ENCODE peak calls at places on chromosome 10, in ten cellular contexts. K is endodermal cell; Z is GM23248; G is caudate nucleus; O is NCI-H1092 treated with DMSO at 0.1 percent for 48 hours; B is SW480; D is NCI-H82; R is M059J; E is CD8-positive, alpha-beta T cell; H is HFFc6. V is an unnamed sample.

GRCh38 chr10:30529373-30529998 is 95.5 kb downstream of the MAP3K8 start:
- DNase-seq in D (no peak), H (no peak), E (peak), G (peak), K (no peak), Z (no peak), R (no peak), B (peak), O (no peak), V (no peak)

GRCh38 chr10:90695915-90696676 is 161.7 kb downstream of the HTR7 start:
- DNase-seq in K (no peak), E (no peak), D (no peak), H (no peak), Z (no peak), B (no peak), O (no peak), R (no peak), G (no peak), V (no peak)

GRCh38 chr10:74888947-74889661 is 62.7 kb downstream of the KAT6B start:
- DNase-seq in O (peak), G (no peak), E (no peak), B (no peak), R (peak), K (peak), D (peak), Z (peak), H (peak), V (peak)

GRCh38 chr10:131141645-131142445 is 169.7 kb downstream of the TCERG1L start:
- DNase-seq in H (no peak), G (no peak), K (no peak), O (peak), Z (no peak), R (no peak), E (no peak), B (no peak), D (no peak), V (no peak)

GRCh38 chr10:9608592-9608991 is 1409.1 kb upstream of the CELF2 start:
- DNase-seq in E (no peak), G (no peak), Z (peak), K (no peak), D (peak), H (no peak), B (no peak), R (no peak), O (peak), V (no peak)

GRCh38 chr10:32327364-32327691 is 19.6 kb downstream of the EPC1 start:
- DNase-seq in B (no peak), Z (peak), O (no peak), G (no peak), H (no peak), D (no peak), E (no peak), K (no peak), R (no peak), V (no peak)

GRCh38 chr10:133274751-133275682 is 1.7 kb downstream of the ADAM8 start:
- DNase-seq in O (no peak), E (peak), H (no peak), R (peak), D (peak), K (no peak), B (peak), Z (peak), G (no peak), V (no peak)

GRCh38 chr10:7248148-7248547 is 162.7 kb downstream of the SFMBT2 start:
- DNase-seq in D (peak), Z (no peak), G (no peak), H (no peak), K (no peak), R (no peak), E (no peak), O (no peak), B (no peak), V (no peak)

GRCh38 chr10:20991526-20991925 is 94.4 kb upstream of the NEBL start:
- DNase-seq in G (no peak), O (no peak), E (no peak), K (no peak), D (no peak), Z (no peak), R (no peak), B (no peak), H (no peak), V (no peak)

GRCh38 chr10:36489928-36490279 is 635.5 kb upstream of the ANKRD30A start:
- DNase-seq in H (no peak), O (no peak), E (no peak), D (no peak), K (no peak), G (no peak), B (no peak), R (peak), Z (peak), V (no peak)

GRCh38 chr10:104989880-104990279 is 348.8 kb downstream of the SORCS3 start:
- DNase-seq in K (no peak), E (no peak), D (no peak), B (no peak), G (no peak), R (no peak), O (no peak), Z (no peak), H (no peak), V (no peak)

GRCh38 chr10:131109746-131110145 is 201.8 kb downstream of the TCERG1L start:
- DNase-seq in B (no peak), G (no peak), O (no peak), Z (no peak), H (no peak), D (no peak), E (no peak), K (no peak), R (no peak), V (no peak)